ENCODE peak calls at places on chromosomes 5 and 9, in six cellular contexts. U is IMR-90, N is H9, Z is H1, K is neuronal stem cell, A is mesenchymal stem cell. H is an unnamed sample.

GRCh38 chr5:171092194-171092593 is 216.9 kb upstream of the TLX3 start:
- DNase-seq in U (peak), N (no peak), Z (no peak), K (no peak), A (peak), H (peak)

GRCh38 chr5:172339264-172340180 is 56.0 kb upstream of the UBTD2 start:
- DNase-seq in U (no peak), N (no peak), Z (no peak), K (no peak), A (no peak), H (no peak)

GRCh38 chr5:23318960-23319359 is 188.4 kb upstream of the PRDM9 start:
- DNase-seq in U (no peak), N (no peak), Z (no peak), K (no peak), A (no peak), H (no peak)

GRCh38 chr9:6805532-6805931 is 47.8 kb downstream of the KDM4C start:
- DNase-seq in U (peak), N (no peak), Z (no peak), K (no peak), A (peak), H (no peak)

GRCh38 chr9:36748322-36748899 is 175.7 kb downstream of the MELK start:
- DNase-seq in U (peak), N (peak), Z (no peak), K (peak), A (peak), H (peak)

GRCh38 chr9:120610975-120611689 is 31.2 kb upstream of the CDK5RAP2 start:
- DNase-seq in U (no peak), N (no peak), Z (no peak), K (no peak), A (no peak), H (no peak)

GRCh38 chr5:62496876-62497275 is 81.7 kb upstream of the LRRC70 start:
- DNase-seq in U (no peak), N (no peak), Z (no peak), K (no peak), A (no peak), H (no peak)

GRCh38 chr5:40681351-40682311 is 1.9 kb downstream of the PTGER4 start:
- DNase-seq in U (no peak), N (peak), Z (no peak), K (no peak), A (peak), H (no peak)

GRCh38 chr5:61178702-61179101 is 16.4 kb upstream of the SMIM15 start:
- DNase-seq in U (no peak), N (no peak), Z (no peak), K (no peak), A (no peak), H (no peak)

GRCh38 chr9:137458194-137459146 is 664 bp downstream of the NSMF start:
- DNase-seq in U (no peak), N (no peak), Z (no peak), K (no peak), A (peak), H (no peak)

GRCh38 chr5:32600057-32600622 is 14.8 kb downstream of the SUB1 start:
- DNase-seq in U (peak), N (no peak), Z (no peak), K (no peak), A (peak), H (no peak)

GRCh38 chr5:172713113-172713808 is 57.7 kb downstream of the DUSP1 start:
- DNase-seq in U (no peak), N (no peak), Z (no peak), K (peak), A (peak), H (peak)

GRCh38 chr5:44294492-44294891 is 94.7 kb downstream of the FGF10 start:
- DNase-seq in U (no peak), N (no peak), Z (no peak), K (no peak), A (no peak), H (no peak)

GRCh38 chr5:1961952-1962595 is 79.3 kb upstream of the IRX4 start:
- DNase-seq in U (no peak), N (no peak), Z (no peak), K (no peak), A (no peak), H (no peak)

GRCh38 chr9:86614871-86615849 is 260.9 kb upstream of the TUT7 start:
- DNase-seq in U (peak), N (no peak), Z (no peak), K (no peak), A (no peak), H (peak)

GRCh38 chr5:171596391-171596878 is 177.0 kb downstream of the FGF18 start:
- DNase-seq in U (peak), N (peak), Z (peak), K (no peak), A (peak), H (peak)

GRCh38 chr5:178674334-178674733 is 47.5 kb upstream of the CLK4 start:
- DNase-seq in U (no peak), N (no peak), Z (no peak), K (no peak), A (no peak), H (peak)

GRCh38 chr5:163789870-163790269 is 284.5 kb downstream of the MAT2B start:
- DNase-seq in U (peak), N (no peak), Z (no peak), K (no peak), A (no peak), H (no peak)

GRCh38 chr5:149127394-149127955 is 13.8 kb upstream of the ABLIM3 start:
- DNase-seq in U (no peak), N (no peak), Z (no peak), K (no peak), A (no peak), H (peak)

GRCh38 chr5:159022178-159022556 is 77.5 kb downstream of the EBF1 start:
- DNase-seq in U (peak), N (no peak), Z (no peak), K (no peak), A (peak), H (no peak)

GRCh38 chr5:65893749-65894430 is 32.5 kb upstream of the ERBIN start:
- DNase-seq in U (no peak), N (peak), Z (no peak), K (no peak), A (no peak), H (no peak)

GRCh38 chr9:98147582-98147981 is 28.6 kb upstream of the TRIM14 start:
- DNase-seq in U (peak), N (no peak), Z (no peak), K (no peak), A (no peak), H (no peak)

GRCh38 chr9:14031761-14032279 is 282.1 kb downstream of the NFIB start:
- DNase-seq in U (no peak), N (no peak), Z (no peak), K (no peak), A (peak), H (no peak)

GRCh38 chr9:115106001-115106400 is 12.0 kb downstream of the TNC start:
- DNase-seq in U (peak), N (no peak), Z (no peak), K (no peak), A (peak), H (no peak)
- H3K4me2 ChIP-seq in U (no peak), N (no peak), Z (no peak), K (no peak), A (no peak), H (no peak)

DNA sequence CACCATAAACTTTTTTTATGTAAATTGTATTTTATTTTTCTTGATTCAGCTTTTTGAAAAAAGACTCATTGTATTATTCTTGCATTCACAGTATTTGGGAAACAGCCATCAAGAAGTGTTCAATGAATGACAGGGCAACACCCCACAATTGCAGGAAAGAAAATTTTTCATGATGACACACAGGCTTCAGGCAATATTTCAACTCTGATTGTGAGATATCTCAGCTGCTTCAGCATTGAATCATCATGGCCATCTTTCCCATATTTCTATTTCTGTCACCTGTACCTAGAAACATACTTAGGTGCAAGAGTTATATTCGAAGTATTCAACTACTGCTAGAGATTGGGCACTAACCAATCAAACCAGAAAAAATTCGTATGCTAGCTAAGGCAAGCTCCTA is 446.0 kb downstream of the ISL1 start:
- DNase-seq in U (no peak), N (no peak), Z (no peak), K (no peak), A (no peak), H (peak)
- H4K91ac ChIP-seq in U (no peak), N (no peak), Z (no peak), K (no peak), A (no peak), H (no peak)

DNA sequence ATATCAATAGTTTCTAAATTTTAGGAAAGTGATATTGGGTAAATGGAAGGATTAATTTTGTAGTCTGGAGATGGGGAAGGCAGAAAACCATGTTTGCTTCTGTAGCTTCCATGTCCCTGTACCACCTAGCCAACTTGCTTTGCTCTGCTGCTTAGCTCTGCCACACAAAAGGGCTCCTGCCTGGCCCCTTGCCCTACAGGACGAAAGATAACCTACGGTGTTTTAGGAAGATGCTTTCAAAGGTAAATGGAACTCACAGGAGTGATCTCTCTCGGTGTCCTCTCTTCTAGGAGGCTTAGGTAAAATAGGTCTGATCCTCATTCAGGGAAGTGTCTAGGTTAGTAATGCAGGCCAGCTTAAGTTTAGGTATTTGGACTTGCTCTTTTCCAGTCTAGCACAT is 37.8 kb upstream of the DMXL1 start:
- DNase-seq in U (no peak), N (no peak), Z (no peak), K (no peak), A (no peak), H (no peak)
- H3K4me2 ChIP-seq in U (no peak), N (no peak), Z (no peak), K (no peak), A (no peak), H (no peak)

DNA sequence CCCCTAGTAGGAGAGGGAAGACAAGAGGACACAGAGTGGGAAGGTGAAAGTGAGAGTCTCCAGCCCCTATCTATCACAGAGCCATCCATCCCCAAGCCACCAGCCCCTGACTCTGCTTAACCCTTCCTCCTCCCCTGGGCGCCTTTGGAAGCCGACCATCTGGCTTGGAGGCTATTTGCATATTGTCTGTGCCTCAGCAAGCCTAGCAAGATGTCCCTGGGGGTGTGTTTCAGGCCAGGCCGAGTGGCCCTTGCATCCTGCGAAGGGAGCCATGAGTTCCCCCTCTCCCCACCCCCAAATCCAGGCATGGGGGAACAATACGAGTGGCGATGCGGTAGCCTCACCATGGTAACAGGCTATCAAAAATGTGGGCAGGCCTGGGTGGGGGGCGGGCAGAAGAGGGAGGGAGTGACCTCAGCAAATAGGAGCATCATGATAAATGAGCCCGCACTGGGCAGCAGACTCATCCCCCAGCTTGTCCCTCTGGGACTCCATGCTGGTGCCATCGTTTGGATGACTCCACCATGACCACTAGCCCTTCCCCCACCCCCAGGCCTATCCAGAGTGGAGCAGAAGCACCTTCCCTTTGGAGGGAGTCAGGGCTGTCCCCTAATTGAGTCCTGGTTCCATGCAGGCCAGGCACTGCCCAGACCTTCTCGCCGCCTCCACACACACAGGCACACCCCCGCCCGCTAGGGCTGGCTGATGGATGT is 14.5 kb downstream of the URM1 start:
- DNase-seq in U (no peak), N (no peak), Z (no peak), K (no peak), A (no peak), H (no peak)
- H4K91ac ChIP-seq in U (no peak), N (no peak), Z (peak), K (no peak), A (no peak), H (no peak)

GRCh38 chr5:174725261-174725990 is 1.0 kb downstream of the MSX2 start:
- DNase-seq in U (no peak), N (no peak), Z (no peak), K (no peak), A (no peak), H (no peak)
- H3K4me2 ChIP-seq in U (peak), N (peak), Z (peak), K (peak), A (peak), H (peak)

DNA sequence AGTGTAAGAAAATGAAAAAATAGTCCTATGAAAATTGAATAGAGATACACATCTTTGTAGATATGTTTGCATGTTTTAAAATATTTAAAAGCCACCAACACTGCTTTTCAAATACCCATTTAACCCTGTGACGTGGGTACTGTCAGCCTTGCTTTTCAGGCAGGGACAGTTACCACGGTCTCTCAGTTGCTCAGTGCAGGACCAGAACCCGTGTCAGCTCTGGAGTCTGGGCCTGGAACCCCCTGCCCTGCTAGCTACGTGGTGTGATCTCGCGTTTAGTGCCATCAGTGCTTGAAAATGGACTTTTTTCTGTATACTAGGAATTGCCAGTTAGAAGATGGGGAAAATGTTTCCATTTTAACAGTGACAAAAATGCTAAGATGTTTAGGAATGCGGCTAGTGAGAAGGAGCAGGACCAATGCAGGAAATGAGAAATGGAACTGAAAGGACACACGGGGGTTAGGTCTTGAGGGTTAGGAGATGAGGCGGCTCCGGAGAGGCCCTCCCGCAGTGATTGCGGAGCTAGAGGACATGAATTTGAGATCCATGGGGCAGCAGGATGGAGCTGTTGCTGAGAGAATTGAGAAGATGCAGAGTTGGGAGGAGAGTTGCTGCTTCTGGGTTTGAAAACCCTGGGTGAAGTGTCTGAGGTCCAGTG is 13.7 kb downstream of the RNU6ATAC start:
- DNase-seq in U (no peak), N (no peak), Z (no peak), K (no peak), A (no peak), H (no peak)
- H4K91ac ChIP-seq in U (no peak), N (no peak), Z (no peak), K (no peak), A (no peak), H (no peak)

GRCh38 chr5:34685485-34686197 is 29.5 kb downstream of the RAI14 start:
- DNase-seq in U (peak), N (no peak), Z (no peak), K (peak), A (peak), H (peak)

GRCh38 chr5:34680896-34681295 is 24.8 kb downstream of the RAI14 start:
- DNase-seq in U (no peak), N (no peak), Z (no peak), K (no peak), A (no peak), H (no peak)

GRCh38 chr5:34684980-34685352 is 28.8 kb downstream of the RAI14 start:
- DNase-seq in U (no peak), N (no peak), Z (no peak), K (no peak), A (no peak), H (no peak)

GRCh38 chr5:34684281-34684979 is 28.3 kb downstream of the RAI14 start:
- DNase-seq in U (peak), N (no peak), Z (no peak), K (peak), A (peak), H (peak)

GRCh38 chr5:34682926-34683623 is 26.9 kb downstream of the RAI14 start:
- DNase-seq in U (peak), N (no peak), Z (no peak), K (no peak), A (peak), H (no peak)
- H3K4me2 ChIP-seq in U (no peak), N (no peak), Z (no peak), K (no peak), A (no peak), H (no peak)

DNA sequence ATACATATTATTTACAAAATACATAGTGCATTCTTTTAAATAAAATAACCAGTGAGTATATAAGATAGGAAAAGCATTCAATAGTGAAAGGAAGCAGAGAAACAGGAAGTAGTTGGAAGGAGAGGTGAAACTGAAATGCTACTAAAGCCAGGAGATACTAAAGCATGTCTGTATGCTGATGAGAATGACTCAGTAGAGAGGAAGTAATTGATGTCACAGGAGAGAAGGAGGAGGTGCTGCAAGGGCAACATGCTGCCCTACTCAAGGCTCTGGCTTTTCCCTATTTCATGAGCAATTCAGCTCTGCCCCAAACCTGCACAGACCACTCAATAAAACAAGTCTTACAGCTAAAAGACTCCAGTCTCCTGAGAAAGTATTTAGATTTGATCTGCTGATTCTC is 108.5 kb upstream of the TXNDC8 start:
- DNase-seq in U (peak), N (no peak), Z (no peak), K (no peak), A (peak), H (no peak)
- H4K91ac ChIP-seq in U (no peak), N (no peak), Z (no peak), K (no peak), A (no peak), H (no peak)

GRCh38 chr5:147439253-147439652 is 70.6 kb downstream of the DPYSL3 start:
- DNase-seq in U (peak), N (no peak), Z (no peak), K (no peak), A (peak), H (no peak)

GRCh38 chr5:147434049-147434448 is 75.8 kb downstream of the DPYSL3 start:
- DNase-seq in U (no peak), N (no peak), Z (no peak), K (no peak), A (no peak), H (no peak)

GRCh38 chr5:147436596-147436995 is 73.3 kb downstream of the DPYSL3 start:
- DNase-seq in U (no peak), N (no peak), Z (no peak), K (no peak), A (no peak), H (no peak)

GRCh38 chr5:147441191-147441695 is 68.6 kb downstream of the DPYSL3 start:
- DNase-seq in U (no peak), N (no peak), Z (no peak), K (no peak), A (no peak), H (no peak)

DNA sequence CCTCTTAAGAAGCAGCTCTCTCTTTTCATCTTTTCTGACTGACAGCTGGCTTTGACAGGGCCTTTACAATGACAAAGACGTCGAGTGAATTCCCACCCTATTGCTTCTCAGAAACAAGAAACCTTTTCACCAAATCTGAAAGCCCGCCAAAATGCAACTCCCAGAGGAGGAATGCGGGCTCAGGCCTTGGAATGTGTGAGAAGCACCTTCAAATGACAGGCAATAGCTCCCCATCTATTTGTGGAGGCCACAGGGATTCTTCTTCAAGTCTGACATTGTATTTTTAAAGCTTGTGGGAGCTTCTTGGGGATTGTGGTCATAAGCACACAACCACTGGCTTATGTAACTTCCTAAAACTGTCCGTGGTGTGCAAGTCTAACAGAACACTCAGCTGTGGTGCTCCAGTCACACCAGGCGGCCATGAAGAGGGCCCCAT is 72.7 kb downstream of the DPYSL3 start:
- DNase-seq in U (peak), N (no peak), Z (no peak), K (peak), A (no peak), H (no peak)
- H3K4me2 ChIP-seq in U (no peak), N (no peak), Z (no peak), K (no peak), A (no peak), H (no peak)